ENCODE peak calls at places on chromosomes 7 and 10, in four cellular contexts. F, V, M and T are unnamed samples.

GRCh38 chr10:3131098-3131497 is 41.5 kb downstream of the PITRM1 start:
- DNase-seq in F (no peak), M (no peak), V (no peak), T (peak; percentile 18)

GRCh38 chr7:40221836-40222235 is 87.0 kb downstream of the SUGCT start:
- DNase-seq in V (no peak), F (no peak), M (peak; percentile 92), T (peak; percentile 96)

GRCh38 chr7:46032936-46033335 is 111.9 kb upstream of the IGFBP3 start:
- DNase-seq in F (no peak), V (no peak), M (peak; percentile 46), T (no peak)

GRCh38 chr7:95550546-95550945 is 45.8 kb downstream of the PDK4 start:
- DNase-seq in F (no peak), M (peak; percentile 13), V (no peak), T (peak; percentile 32)

GRCh38 chr7:29363636-29364425 is 169.3 kb downstream of the CHN2 start:
- DNase-seq in M (no peak), F (no peak), V (no peak), T (no peak)

GRCh38 chr10:11330383-11331020 is 280.9 kb downstream of the USP6NL start:
- DNase-seq in F (no peak), V (no peak), M (no peak), T (peak; percentile 53)

GRCh38 chr10:77746313-77746712 is 108.7 kb upstream of the KCNMA1 start:
- DNase-seq in V (no peak), F (no peak), M (peak; percentile 42), T (peak; percentile 62)

GRCh38 chr10:97404044-97404443 is 2.9 kb upstream of the RRP12 start:
- DNase-seq in V (no peak), F (no peak), M (no peak), T (no peak)

GRCh38 chr7:30091431-30092386 is 43.1 kb upstream of the MTURN start:
- DNase-seq in F (no peak), V (no peak), M (peak; percentile 87), T (peak; percentile 89)

GRCh38 chr10:133455611-133456031 is 1.9 kb downstream of the SCART1 start:
- DNase-seq in V (no peak), F (no peak), M (no peak), T (no peak)

GRCh38 chr10:77741746-77742145 is 104.1 kb upstream of the KCNMA1 start:
- DNase-seq in M (peak; percentile 55), F (no peak), V (no peak), T (peak; percentile 23)

GRCh38 chr7:140526214-140526613 is 46.9 kb upstream of the MKRN1 start:
- DNase-seq in F (no peak), M (no peak), V (no peak), T (no peak)

GRCh38 chr10:131749767-131750142 is 151.1 kb upstream of the PPP2R2D start:
- DNase-seq in M (no peak), V (no peak), F (no peak), T (no peak)

GRCh38 chr10:70480254-70480861 is 1.8 kb downstream of the PALD1 start:
- DNase-seq in V (no peak), F (peak; percentile 26), M (no peak), T (no peak)

GRCh38 chr10:30413996-30414576 is 19.9 kb upstream of the MAP3K8 start:
- DNase-seq in F (peak; percentile 52), M (peak; percentile 91), V (peak; percentile 59), T (peak; percentile 69)

GRCh38 chr10:16891375-16892313 is 74.4 kb upstream of the RSU1 start:
- DNase-seq in V (peak; percentile 86), F (peak; percentile 32), M (peak; percentile 44), T (peak; percentile 82)

GRCh38 chr10:89916481-89916880 is 215.1 kb downstream of the KIF20B start:
- DNase-seq in F (no peak), V (no peak), M (peak; percentile 31), T (no peak)

GRCh38 chr10:4717670-4718069 is 108.3 kb upstream of the AKR1E2 start:
- DNase-seq in V (no peak), M (no peak), F (no peak), T (no peak)

GRCh38 chr7:17939111-17939669 is 1.1 kb downstream of the SNX13 start:
- DNase-seq in V (no peak), F (peak; percentile 8), M (peak; percentile 69), T (peak; percentile 21)

GRCh38 chr7:2044311-2044882 is 188.3 kb downstream of the MAD1L1 start:
- DNase-seq in M (no peak), V (no peak), F (no peak), T (no peak)

GRCh38 chr7:105906169-105906568 is 29.8 kb upstream of the ATXN7L1 start:
- DNase-seq in F (no peak), V (no peak), M (no peak), T (no peak)

GRCh38 chr10:24920907-24921881 is 31.2 kb downstream of the PRTFDC1 start:
- DNase-seq in V (peak; percentile 65), M (peak; percentile 91), F (peak; percentile 15), T (peak; percentile 97)

GRCh38 chr7:73920406-73921134 is 59.6 kb downstream of the TMEM270 start:
- DNase-seq in M (no peak), V (no peak), F (no peak), T (no peak)

GRCh38 chr7:45176886-45177731 is 19.5 kb downstream of the RAMP3 start:
- DNase-seq in V (no peak), F (no peak), M (no peak), T (no peak)

GRCh38 chr10:22550732-22551131 is 163.6 kb downstream of the PIP4K2A start:
- DNase-seq in M (peak; percentile 52), F (peak; percentile 55), V (peak; percentile 18), T (no peak)

GRCh38 chr7:44155191-44156185 is 14.4 kb upstream of the MYL7 start:
- DNase-seq in F (no peak), M (no peak), V (no peak), T (no peak)

GRCh38 chr7:78039791-78040776 is 241.5 kb downstream of the PHTF2 start:
- DNase-seq in F (peak; percentile 32), V (peak; percentile 26), M (no peak), T (no peak)

GRCh38 chr10:77873558-77874380 is 52.8 kb downstream of the DLG5 start:
- DNase-seq in M (peak; percentile 34), F (peak; percentile 5), V (no peak), T (peak; percentile 52)

GRCh38 chr10:72712136-72712535 is 20.2 kb downstream of the MCU start:
- DNase-seq in M (no peak), V (no peak), F (no peak), T (no peak)

GRCh38 chr7:106493041-106493731 is 167.8 kb downstream of the CCDC71L start:
- DNase-seq in V (no peak), M (no peak), F (no peak), T (no peak)

GRCh38 chr10:112593023-112593422 is 146.0 kb downstream of the VTI1A start:
- DNase-seq in M (no peak), V (no peak), F (no peak), T (no peak)

GRCh38 chr7:19122018-19122588 is 4.7 kb upstream of the TWIST1 start:
- DNase-seq in M (peak; percentile 82), V (peak; percentile 53), F (no peak), T (peak; percentile 70)

GRCh38 chr7:105245398-105246099 is 143.2 kb downstream of the SRPK2 start:
- DNase-seq in V (no peak), F (no peak), M (no peak), T (no peak)

GRCh38 chr10:96556003-96556402 is 30.8 kb downstream of the TM9SF3 start:
- DNase-seq in M (peak; percentile 30), F (peak; percentile 6), V (peak; percentile 6), T (no peak)

GRCh38 chr10:63664341-63664885 is 143.2 kb downstream of the REEP3 start:
- DNase-seq in V (no peak), F (no peak), M (no peak), T (no peak)

GRCh38 chr7:116797611-116798010 is 64.8 kb upstream of the CAPZA2 start:
- DNase-seq in V (no peak), M (peak; percentile 35), F (no peak), T (no peak)

GRCh38 chr10:5411941-5412276 is 448 bp upstream of the NET1 start:
- DNase-seq in V (no peak), M (peak; percentile 25), F (no peak), T (peak; percentile 67)